ENCODE peak calls at places on chromosomes 7 and 10, in six cellular contexts. One of them, this sample, is unnamed.

GRCh38 chr10:82925547-82925946 is 1050.6 kb downstream of the NRG3 start:
- DNase-seq in H9: no peak
- DNase-seq in mesenchymal stem cell: peak; percentile 30
- DNase-seq in IMR-90: no peak
- DNase-seq in H1: no peak
- DNase-seq in trophoblast cell: no peak
- DNase-seq in this sample: no peak

GRCh38 chr10:1368772-1369171 is 312.6 kb downstream of the WDR37 start:
- DNase-seq in H9: peak; percentile 78
- DNase-seq in mesenchymal stem cell: peak; percentile 17
- DNase-seq in IMR-90: no peak
- DNase-seq in H1: peak; percentile 43
- DNase-seq in trophoblast cell: peak; percentile 7
- DNase-seq in this sample: peak; percentile 41

GRCh38 chr10:33055636-33056035 is 97.6 kb upstream of the ITGB1 start:
- DNase-seq in H9: no peak
- DNase-seq in mesenchymal stem cell: no peak
- DNase-seq in IMR-90: peak; percentile 51
- DNase-seq in H1: no peak
- DNase-seq in trophoblast cell: peak; percentile 16
- DNase-seq in this sample: no peak

GRCh38 chr7:79159040-79159664 is 294.3 kb downstream of the MAGI2 start:
- DNase-seq in H9: no peak
- DNase-seq in mesenchymal stem cell: no peak
- DNase-seq in IMR-90: no peak
- DNase-seq in H1: no peak
- DNase-seq in trophoblast cell: no peak
- DNase-seq in this sample: no peak

GRCh38 chr10:4653160-4653559 is 172.8 kb upstream of the AKR1E2 start:
- DNase-seq in H9: no peak
- DNase-seq in mesenchymal stem cell: no peak
- DNase-seq in IMR-90: no peak
- DNase-seq in H1: no peak
- DNase-seq in trophoblast cell: no peak
- DNase-seq in this sample: no peak

GRCh38 chr10:31549936-31550335 is 230.9 kb downstream of the ZEB1 start:
- DNase-seq in H9: no peak
- DNase-seq in mesenchymal stem cell: peak; percentile 57
- DNase-seq in IMR-90: no peak
- DNase-seq in H1: no peak
- DNase-seq in trophoblast cell: peak; percentile 6
- DNase-seq in this sample: no peak

GRCh38 chr7:74272305-74273038 is 16.7 kb upstream of the CLIP2 start:
- DNase-seq in H9: peak; percentile 72
- DNase-seq in mesenchymal stem cell: peak; percentile 99
- DNase-seq in IMR-90: peak; percentile 97
- DNase-seq in H1: no peak
- DNase-seq in trophoblast cell: peak; percentile 62
- DNase-seq in this sample: no peak

GRCh38 chr10:16470747-16471146 is 33.9 kb downstream of the PTER start:
- DNase-seq in H9: no peak
- DNase-seq in mesenchymal stem cell: no peak
- DNase-seq in IMR-90: no peak
- DNase-seq in H1: no peak
- DNase-seq in trophoblast cell: no peak
- DNase-seq in this sample: no peak

GRCh38 chr10:124539935-124540641 is 78.5 kb downstream of the LHPP start:
- DNase-seq in H9: peak; percentile 78
- DNase-seq in mesenchymal stem cell: peak; percentile 43
- DNase-seq in IMR-90: peak; percentile 18
- DNase-seq in H1: peak; percentile 25
- DNase-seq in trophoblast cell: peak; percentile 61
- DNase-seq in this sample: peak; percentile 57

GRCh38 chr10:88064608-88065383 is 201.4 kb downstream of the PTEN start:
- DNase-seq in H9: no peak
- DNase-seq in mesenchymal stem cell: peak; percentile 72
- DNase-seq in IMR-90: peak; percentile 62
- DNase-seq in H1: no peak
- DNase-seq in trophoblast cell: peak; percentile 8
- DNase-seq in this sample: no peak

GRCh38 chr10:98610301-98610700 is 163.6 kb upstream of the HPS1 start:
- DNase-seq in H9: no peak
- DNase-seq in mesenchymal stem cell: peak; percentile 64
- DNase-seq in IMR-90: no peak
- DNase-seq in H1: no peak
- DNase-seq in trophoblast cell: peak; percentile 70
- DNase-seq in this sample: no peak

GRCh38 chr10:124728071-124728829 is 15.9 kb downstream of the FAM53B start:
- DNase-seq in H9: no peak
- DNase-seq in mesenchymal stem cell: peak; percentile 15
- DNase-seq in IMR-90: peak; percentile 46
- DNase-seq in H1: no peak
- DNase-seq in trophoblast cell: peak; percentile 94
- DNase-seq in this sample: no peak

GRCh38 chr10:87707254-87707653 is 47.6 kb downstream of the PAPSS2 start:
- DNase-seq in H9: no peak
- DNase-seq in mesenchymal stem cell: no peak
- DNase-seq in IMR-90: no peak
- DNase-seq in H1: no peak
- DNase-seq in trophoblast cell: no peak
- DNase-seq in this sample: no peak

GRCh38 chr10:121070257-121070656 is 219.1 kb downstream of the WDR11 start:
- DNase-seq in H9: peak; percentile 55
- DNase-seq in mesenchymal stem cell: no peak
- DNase-seq in IMR-90: no peak
- DNase-seq in H1: no peak
- DNase-seq in trophoblast cell: peak; percentile 47
- DNase-seq in this sample: no peak

GRCh38 chr7:29106128-29106988 is 40.0 kb downstream of the CPVL start:
- DNase-seq in H9: peak; percentile 49
- DNase-seq in mesenchymal stem cell: peak; percentile 69
- DNase-seq in IMR-90: peak; percentile 60
- DNase-seq in H1: peak; percentile 21
- DNase-seq in trophoblast cell: peak; percentile 86
- DNase-seq in this sample: peak; percentile 46

GRCh38 chr10:75283150-75284096 is 47.7 kb upstream of the COMTD1 start:
- DNase-seq in H9: peak; percentile 78
- DNase-seq in mesenchymal stem cell: peak; percentile 67
- DNase-seq in IMR-90: peak; percentile 74
- DNase-seq in H1: no peak
- DNase-seq in trophoblast cell: no peak
- DNase-seq in this sample: no peak

GRCh38 chr10:17660921-17661320 is 17.0 kb downstream of the STAM start:
- DNase-seq in H9: no peak
- DNase-seq in mesenchymal stem cell: no peak
- DNase-seq in IMR-90: no peak
- DNase-seq in H1: no peak
- DNase-seq in trophoblast cell: peak; percentile 68
- DNase-seq in this sample: no peak

GRCh38 chr7:336810-337566 is 47.0 kb downstream of the FOXL3 start:
- DNase-seq in H9: no peak
- DNase-seq in mesenchymal stem cell: no peak
- DNase-seq in IMR-90: no peak
- DNase-seq in H1: no peak
- DNase-seq in trophoblast cell: no peak
- DNase-seq in this sample: no peak

GRCh38 chr10:72418679-72419078 is 64.0 kb upstream of the DNAJB12 start:
- DNase-seq in H9: no peak
- DNase-seq in mesenchymal stem cell: no peak
- DNase-seq in IMR-90: no peak
- DNase-seq in H1: no peak
- DNase-seq in trophoblast cell: no peak
- DNase-seq in this sample: no peak

GRCh38 chr7:28179081-28180030 is 1.2 kb downstream of the JAZF1 start:
- DNase-seq in H9: peak; percentile 68
- DNase-seq in mesenchymal stem cell: peak; percentile 62
- DNase-seq in IMR-90: no peak
- DNase-seq in H1: no peak
- DNase-seq in trophoblast cell: peak; percentile 47
- DNase-seq in this sample: peak; percentile 33

GRCh38 chr7:133763241-133763640 is 363.9 kb upstream of the LRGUK start:
- DNase-seq in H9: no peak
- DNase-seq in mesenchymal stem cell: no peak
- DNase-seq in IMR-90: no peak
- DNase-seq in H1: no peak
- DNase-seq in trophoblast cell: no peak
- DNase-seq in this sample: no peak

GRCh38 chr10:119650692-119651513 is at the start of gene BAG3:
- DNase-seq in H9: peak; percentile 89
- DNase-seq in mesenchymal stem cell: peak; percentile 93
- DNase-seq in IMR-90: peak; percentile 92
- DNase-seq in H1: peak; percentile 50
- DNase-seq in trophoblast cell: peak; percentile 95
- DNase-seq in this sample: peak; percentile 87

GRCh38 chr7:129295015-129295423 is 70.2 kb downstream of the AHCYL2 start:
- DNase-seq in H9: no peak
- DNase-seq in mesenchymal stem cell: peak; percentile 57
- DNase-seq in IMR-90: peak; percentile 58
- DNase-seq in H1: no peak
- DNase-seq in trophoblast cell: peak; percentile 58
- DNase-seq in this sample: no peak

GRCh38 chr10:97726636-97727178 is 10.2 kb upstream of the ZFYVE27 start:
- DNase-seq in H9: peak; percentile 88
- DNase-seq in mesenchymal stem cell: peak; percentile 87
- DNase-seq in IMR-90: peak; percentile 85
- DNase-seq in H1: no peak
- DNase-seq in trophoblast cell: peak; percentile 78
- DNase-seq in this sample: no peak

GRCh38 chr7:105530546-105530945 is 1.5 kb upstream of the RINT1 start:
- DNase-seq in H9: no peak
- DNase-seq in mesenchymal stem cell: no peak
- DNase-seq in IMR-90: no peak
- DNase-seq in H1: no peak
- DNase-seq in trophoblast cell: no peak
- DNase-seq in this sample: no peak

GRCh38 chr7:105532709-105533460 is 884 bp downstream of the RINT1 start:
- DNase-seq in H9: no peak
- DNase-seq in mesenchymal stem cell: peak; percentile 26
- DNase-seq in IMR-90: no peak
- DNase-seq in H1: no peak
- DNase-seq in trophoblast cell: no peak
- DNase-seq in this sample: no peak

GRCh38 chr7:105530126-105530525 is 1.9 kb upstream of the RINT1 start:
- DNase-seq in H9: no peak
- DNase-seq in mesenchymal stem cell: no peak
- DNase-seq in IMR-90: no peak
- DNase-seq in H1: no peak
- DNase-seq in trophoblast cell: no peak
- DNase-seq in this sample: no peak

DNA sequence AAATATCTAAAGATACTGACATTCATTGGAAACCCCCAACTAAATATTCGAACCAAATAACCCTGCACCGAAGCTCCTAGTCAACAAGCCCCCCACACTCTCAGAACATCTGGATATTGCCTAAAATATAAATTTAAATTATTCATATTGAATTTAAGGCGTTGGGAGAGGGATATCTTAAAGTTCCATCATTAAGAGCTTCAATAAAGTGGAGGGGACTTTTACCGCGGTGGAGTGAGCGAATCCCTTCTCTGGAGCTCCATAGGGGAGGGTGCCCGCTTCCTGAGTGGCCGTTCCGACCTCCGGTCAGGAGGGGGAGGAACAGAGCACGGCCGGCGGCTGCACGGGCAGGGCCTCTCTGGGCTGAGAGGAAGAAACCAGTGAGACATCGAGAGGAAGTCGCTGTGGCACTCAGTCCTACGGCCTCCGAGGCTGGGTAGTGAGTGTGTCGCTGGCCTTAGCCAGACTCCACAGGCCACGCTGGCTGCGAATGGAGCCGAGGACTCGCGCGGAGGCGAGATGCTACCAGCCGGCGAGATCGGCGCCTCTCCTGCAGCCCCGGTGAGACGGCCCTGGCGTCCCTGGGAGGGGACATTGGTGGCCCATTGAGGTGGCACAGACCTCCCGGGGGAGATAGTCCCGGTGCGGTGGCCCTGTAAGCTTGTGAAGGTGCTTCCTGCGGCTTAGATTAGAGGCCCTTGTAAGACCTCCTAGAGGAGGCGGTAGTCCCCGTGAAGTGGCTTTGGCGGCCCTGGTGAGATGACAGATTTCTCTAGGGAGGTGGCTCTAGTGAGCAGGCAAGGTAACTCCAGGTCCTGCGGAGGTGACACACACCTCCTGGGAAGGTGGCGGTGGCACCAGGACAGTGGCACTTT is at the start of gene RINT1:
- DNase-seq in H9: peak; percentile 92
- DNase-seq in mesenchymal stem cell: peak; percentile 91
- DNase-seq in IMR-90: peak; percentile 91
- DNase-seq in H1: peak; percentile 70
- DNase-seq in trophoblast cell: peak; percentile 96
- DNase-seq in this sample: peak; percentile 88
- H3K18ac ChIP-seq in H9: no peak within 1 kb of the TSS
- H3K18ac ChIP-seq in mesenchymal stem cell: peak within 1 kb of the TSS; percentile 99
- H3K18ac ChIP-seq in IMR-90: peak within 1 kb of the TSS; percentile 75
- H3K18ac ChIP-seq in H1: peak within 1 kb of the TSS; percentile 93
- H3K18ac ChIP-seq in trophoblast cell: peak within 1 kb of the TSS; percentile 85
- H3K18ac ChIP-seq in this sample: peak within 1 kb of the TSS; percentile 99

GRCh38 chr10:123522702-123523312 is 143.3 kb upstream of the GPR26 start:
- DNase-seq in H9: no peak
- DNase-seq in mesenchymal stem cell: no peak
- DNase-seq in IMR-90: no peak
- DNase-seq in H1: no peak
- DNase-seq in trophoblast cell: no peak
- DNase-seq in this sample: no peak
- H4K91ac ChIP-seq in H9: no peak overlapping the region
- H4K91ac ChIP-seq in mesenchymal stem cell: no peak overlapping the region
- H4K91ac ChIP-seq in IMR-90: no peak overlapping the region
- H4K91ac ChIP-seq in H1: no peak overlapping the region
- H4K91ac ChIP-seq in trophoblast cell: no peak overlapping the region
- H4K91ac ChIP-seq in this sample: no peak overlapping the region

DNA sequence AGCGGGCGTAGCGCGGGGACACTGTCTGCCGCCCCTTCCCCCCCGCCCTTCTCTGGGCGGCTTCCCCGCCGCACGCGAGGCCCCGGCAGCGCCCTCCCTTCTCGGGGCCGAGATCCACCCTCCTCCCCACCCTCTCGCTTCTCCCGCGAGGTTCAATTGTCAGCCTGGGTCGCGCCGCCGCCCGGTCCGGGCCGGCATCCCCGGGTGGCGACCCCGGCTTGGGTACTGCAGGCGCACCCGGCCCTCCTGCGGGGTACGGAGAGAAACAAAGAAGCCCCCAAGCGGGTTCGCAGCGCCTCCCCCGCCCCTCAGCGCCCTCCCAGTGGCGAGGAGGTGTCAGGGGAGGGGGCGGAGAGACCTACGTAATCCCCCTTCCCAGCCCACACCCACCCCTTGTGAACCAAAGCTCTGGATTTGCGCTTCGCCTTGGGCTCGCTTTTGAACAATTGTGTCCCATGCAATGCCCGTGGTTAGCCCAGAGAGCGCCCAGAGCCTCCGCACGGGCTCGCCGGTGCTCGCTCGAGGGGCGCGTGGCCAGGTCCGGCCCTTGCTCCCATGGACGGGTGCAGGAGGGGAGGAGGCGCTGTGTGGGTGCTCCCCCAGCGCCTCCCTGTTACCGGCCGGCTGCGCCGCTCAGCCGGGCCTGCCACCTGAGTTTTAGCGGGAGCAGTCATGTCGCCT is 634 bp downstream of the HECW1 start:
- DNase-seq in H9: peak; percentile 82
- DNase-seq in mesenchymal stem cell: peak; percentile 75
- DNase-seq in IMR-90: peak; percentile 49
- DNase-seq in H1: no peak
- DNase-seq in trophoblast cell: peak; percentile 26
- DNase-seq in this sample: peak; percentile 67
- H3K18ac ChIP-seq in H9: peak overlapping the region; percentile 76
- H3K18ac ChIP-seq in mesenchymal stem cell: peak overlapping the region; percentile 71
- H3K18ac ChIP-seq in IMR-90: no peak overlapping the region
- H3K18ac ChIP-seq in H1: peak overlapping the region; percentile 72
- H3K18ac ChIP-seq in trophoblast cell: no peak overlapping the region
- H3K18ac ChIP-seq in this sample: peak overlapping the region; percentile 94

GRCh38 chr10:80896959-80897358 is 359.3 kb downstream of the SH2D4B start:
- DNase-seq in H9: no peak
- DNase-seq in mesenchymal stem cell: no peak
- DNase-seq in IMR-90: no peak
- DNase-seq in H1: no peak
- DNase-seq in trophoblast cell: peak; percentile 2
- DNase-seq in this sample: no peak
- H4K91ac ChIP-seq in H9: no peak overlapping the region
- H4K91ac ChIP-seq in mesenchymal stem cell: no peak overlapping the region
- H4K91ac ChIP-seq in IMR-90: no peak overlapping the region
- H4K91ac ChIP-seq in H1: no peak overlapping the region
- H4K91ac ChIP-seq in trophoblast cell: no peak overlapping the region
- H4K91ac ChIP-seq in this sample: no peak overlapping the region